ENCODE peak calls at places on chromosome 16, in nine cellular contexts. S is CD8-positive, alpha-beta T cell; Z is fibroblast of mammary gland; D is cardiac fibroblast; I is osteoblast; Y is heart left ventricle; H is right atrium auricular region; K is lung; N is Caco-2. Q is an unnamed sample.
A peak's percentile ranks its signal among the peaks of the same experiment; 100 is the strongest.

GRCh38 chr16:48366165-48367093 is 18.8 kb downstream of the SIAH1 start:
- DNase-seq in N (peak; percentile 65), H (no peak), D (peak; percentile 94), Z (peak; percentile 92), I (peak; percentile 90), Y (no peak), K (peak; percentile 65), S (peak; percentile 35), Q (peak; percentile 91)

GRCh38 chr16:75058815-75059214 is 57.8 kb downstream of the LDHD start:
- DNase-seq in Z (peak; percentile 29), H (no peak), Y (no peak), D (no peak), N (no peak), S (no peak), K (no peak), I (no peak), Q (no peak)

GRCh38 chr16:50671644-50672260 is 9.4 kb downstream of the SNX20 start:
- DNase-seq in Y (no peak), N (no peak), I (peak; percentile 69), Z (peak; percentile 56), H (no peak), D (peak; percentile 52), S (peak; percentile 50), K (no peak), Q (peak; percentile 7)

GRCh38 chr16:85720319-85720637 is 30.6 kb downstream of the C16orf74 start:
- DNase-seq in N (no peak), Y (no peak), S (no peak), I (peak; percentile 80), K (no peak), Z (no peak), D (no peak), H (no peak), Q (no peak)

GRCh38 chr16:10120953-10121352 is 61.3 kb downstream of the GRIN2A start:
- DNase-seq in K (no peak), H (no peak), Z (no peak), N (no peak), I (no peak), Y (no peak), S (no peak), D (no peak), Q (no peak)

GRCh38 chr16:12613131-12613991 is 190.3 kb downstream of the CPPED1 start:
- DNase-seq in K (no peak), Z (peak; percentile 58), I (no peak), S (no peak), Y (no peak), H (no peak), N (peak; percentile 89), D (peak; percentile 40), Q (peak; percentile 78)

GRCh38 chr16:64740261-64740660 is 381.6 kb downstream of the CDH11 start:
- DNase-seq in H (no peak), K (no peak), S (no peak), I (no peak), Z (no peak), Y (no peak), D (no peak), N (no peak), Q (no peak)

GRCh38 chr16:21704266-21704665 is 40.5 kb downstream of the OTOA start:
- DNase-seq in S (no peak), I (no peak), H (no peak), D (no peak), Z (no peak), Y (no peak), N (no peak), K (no peak), Q (no peak)

GRCh38 chr16:10992797-10993196 is 48.4 kb downstream of the CLEC16A start:
- DNase-seq in H (no peak), I (peak; percentile 89), Z (peak; percentile 88), Y (no peak), D (peak; percentile 85), S (no peak), K (no peak), N (no peak), Q (peak; percentile 84)

GRCh38 chr16:65745-66144 is 6.7 kb downstream of the RHBDF1 start:
- DNase-seq in K (peak; percentile 84), Z (peak; percentile 67), D (peak; percentile 74), N (peak; percentile 67), H (peak; percentile 89), Y (peak; percentile 81), S (peak; percentile 86), I (peak; percentile 100), Q (peak; percentile 67)

GRCh38 chr16:87092958-87093357 is 224.2 kb downstream of the C16orf95 start:
- DNase-seq in Y (no peak), D (no peak), K (no peak), N (no peak), S (no peak), Z (no peak), H (no peak), I (no peak), Q (no peak)

GRCh38 chr16:35208001-35208935 is 1748.9 kb downstream of the TP53TG3F start:
- DNase-seq in H (no peak), Z (no peak), K (no peak), D (no peak), N (no peak), I (peak; percentile 66), S (no peak), Y (no peak), Q (no peak)

GRCh38 chr16:48865511-48865910 is 255.5 kb upstream of the N4BP1 start:
- DNase-seq in I (no peak), N (no peak), K (no peak), Y (no peak), S (no peak), H (no peak), D (no peak), Z (no peak), Q (no peak)

GRCh38 chr16:66915041-66915440 is 3.6 kb downstream of the CDH16 start:
- DNase-seq in D (no peak), Y (no peak), K (no peak), I (no peak), N (no peak), S (no peak), Z (no peak), H (no peak), Q (no peak)

GRCh38 chr16:58197314-58198012 is 443 bp downstream of the CSNK2A2 start:
- DNase-seq in Z (no peak), H (no peak), K (no peak), I (peak; percentile 91), Y (peak; percentile 11), N (no peak), S (no peak), D (no peak), Q (no peak)

GRCh38 chr16:88452485-88453216 is 429 bp upstream of the ZFPM1 start:
- DNase-seq in K (peak; percentile 96), Y (peak; percentile 97), Z (peak; percentile 86), H (peak; percentile 95), D (peak; percentile 96), I (peak; percentile 100), N (peak; percentile 97), S (peak; percentile 98), Q (peak; percentile 97)

GRCh38 chr16:57619606-57620315 is 8.7 kb upstream of the ADGRG1 start:
- DNase-seq in I (peak; percentile 62), D (no peak), Z (no peak), K (no peak), S (no peak), N (peak; percentile 91), H (no peak), Y (no peak), Q (no peak)

DNA sequence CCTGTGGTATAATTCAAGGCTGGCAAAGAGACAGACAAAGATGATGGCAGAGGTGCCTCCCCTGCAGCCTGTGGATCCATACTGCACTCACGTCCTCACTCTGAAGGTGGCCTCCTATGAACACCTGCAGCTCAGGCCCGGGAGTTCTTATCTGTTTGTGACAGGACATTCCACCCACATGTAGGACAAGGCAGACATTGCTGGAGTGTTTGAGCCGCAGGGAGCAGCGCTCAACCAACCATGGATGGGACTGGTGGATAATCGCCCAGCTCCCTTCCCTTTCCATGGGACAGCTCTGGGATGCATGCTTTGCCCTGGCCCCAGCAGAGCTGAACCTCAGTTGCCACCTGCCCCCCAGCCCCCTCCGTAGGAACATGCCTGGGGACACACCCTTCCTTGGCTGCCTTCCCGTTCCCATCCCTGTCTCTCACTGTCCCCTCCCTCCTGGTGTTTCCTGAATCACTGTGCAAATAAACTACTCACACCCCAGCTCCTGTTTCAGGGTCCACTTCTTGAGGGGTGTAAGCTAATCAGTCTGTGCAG is 22.2 kb downstream of the ITPRIPL2 start:
- DNase-seq in Z (peak; percentile 49), I (no peak), S (no peak), K (peak; percentile 49), Y (peak; percentile 51), N (peak; percentile 65), H (no peak), D (peak; percentile 39), Q (peak; percentile 29)
- TF ChIP-seq CTCF in Z (no peak), I (no peak), S (no peak), K (no peak), Y (no peak), N (no peak), H (no peak), D (no peak), Q (no peak)

DNA sequence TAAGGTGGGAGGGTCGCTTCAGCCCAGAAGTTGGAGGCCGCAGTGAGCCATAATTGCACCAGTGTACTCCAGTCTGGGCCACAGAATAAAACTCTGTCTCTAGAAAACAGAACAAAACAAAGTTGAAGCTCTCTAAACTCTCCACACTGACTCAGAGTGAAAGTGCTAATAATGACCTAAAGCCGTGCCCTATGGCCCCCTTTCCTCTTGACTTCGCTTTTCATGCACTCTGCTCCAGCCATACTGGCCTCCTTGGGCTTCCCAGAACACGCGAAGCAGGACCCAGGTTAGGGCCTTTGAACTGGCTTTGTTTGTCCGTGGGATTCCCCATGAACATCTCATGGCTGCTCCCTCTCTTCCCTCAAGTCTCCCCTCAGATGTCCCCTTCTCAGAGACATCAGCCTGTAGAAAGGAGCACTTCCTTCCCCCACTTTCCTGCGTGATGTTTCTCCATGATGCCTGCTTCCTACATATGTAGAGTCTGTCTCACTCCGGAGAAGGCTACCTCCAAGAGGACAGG is 18.6 kb upstream of the SPN start:
- DNase-seq in H (no peak), D (no peak), Z (no peak), Y (no peak), K (no peak), S (no peak), N (no peak), I (peak; percentile 6), Q (no peak)
- H3K4me3 ChIP-seq in H (no peak overlapping the region), D (no peak overlapping the region), Z (no peak overlapping the region), Y (no peak overlapping the region), K (no peak overlapping the region), S (no peak overlapping the region), N (no peak overlapping the region), I (no peak overlapping the region), Q (no peak overlapping the region)

GRCh38 chr16:22979038-22979437 is 165.1 kb downstream of the HS3ST2 start:
- DNase-seq in I (no peak), Z (no peak), K (no peak), Y (no peak), N (no peak), H (peak; percentile 1), S (no peak), D (no peak), Q (no peak)
- TF ChIP-seq CTCF in I (no peak), Z (no peak), K (no peak), Y (no peak), N (no peak), H (no peak), S (no peak), D (no peak), Q (no peak)

DNA sequence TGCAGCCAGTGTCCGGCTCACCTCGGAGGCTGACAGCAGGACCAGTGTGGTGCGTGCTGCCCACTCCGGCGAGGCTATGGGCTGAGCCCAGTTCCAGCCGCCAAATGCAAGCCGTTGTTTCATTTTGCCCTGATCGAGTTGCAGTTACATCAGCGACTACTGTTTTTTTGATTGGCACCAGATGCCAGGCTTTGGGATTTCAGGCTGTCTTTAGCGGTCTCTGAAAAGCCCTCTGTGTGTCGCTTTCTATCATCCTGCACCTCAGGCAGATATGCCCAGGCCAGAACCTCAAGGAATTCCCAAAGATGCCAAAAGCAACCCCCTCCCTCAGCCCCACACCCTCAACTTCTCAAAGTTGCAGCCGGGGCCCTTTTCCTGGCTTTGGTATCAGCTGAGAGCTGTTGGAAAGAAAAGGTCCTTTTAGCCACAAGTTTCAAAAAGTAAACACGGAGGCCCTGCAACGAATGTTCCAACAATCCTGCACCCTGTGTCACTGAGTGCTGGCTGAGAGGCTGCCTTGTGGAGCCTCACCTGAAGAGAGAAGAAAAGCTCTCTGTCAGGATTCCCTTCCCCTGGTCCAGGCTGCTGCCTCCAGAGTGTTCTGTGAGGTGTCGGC is 58.9 kb downstream of the WWP2 start:
- DNase-seq in Y (no peak), K (peak; percentile 33), D (no peak), H (no peak), Z (peak; percentile 20), I (peak; percentile 84), N (no peak), S (no peak), Q (no peak)
- H3K4me3 ChIP-seq in Y (no peak overlapping the region), K (no peak overlapping the region), D (no peak overlapping the region), H (no peak overlapping the region), Z (no peak overlapping the region), I (peak overlapping the region; percentile 63), N (no peak overlapping the region), S (no peak overlapping the region), Q (no peak overlapping the region)